ENCODE peak calls at places on chromosomes 4 and X, in seven cellular contexts. B, I, H, O, C, J and S are unnamed samples.
A peak's percentile ranks its signal among the peaks of the same experiment; 100 is the strongest.

GRCh38 chrX:5388087-5388486 is 840.6 kb downstream of the NLGN4X start:
- DNase-seq in B (no peak), I (peak; percentile 36), H (no peak), J (no peak), O (no peak), C (no peak), S (no peak)

GRCh38 chr4:101597204-101597603 is 193.3 kb upstream of the BANK1 start:
- DNase-seq in O (no peak), H (no peak), C (no peak), I (no peak), J (no peak), B (no peak), S (peak; percentile 11)

GRCh38 chrX:3442685-3443084 is 96.2 kb upstream of the MXRA5 start:
- DNase-seq in B (no peak), J (no peak), C (no peak), O (no peak), H (no peak), I (no peak), S (no peak)

GRCh38 chrX:71671043-71671829 is 3.9 kb downstream of the LOC101059915 start:
- DNase-seq in B (no peak), O (peak; percentile 52), H (peak; percentile 54), I (peak; percentile 42), C (no peak), J (no peak), S (no peak)

GRCh38 chr4:25943312-25943711 is 29.3 kb downstream of the SMIM20 start:
- DNase-seq in B (no peak), H (no peak), I (no peak), J (no peak), C (no peak), O (no peak), S (no peak)

GRCh38 chr4:146161243-146161642 is 14.3 kb upstream of the LSM6 start:
- DNase-seq in O (no peak), J (no peak), H (no peak), B (no peak), C (no peak), I (no peak), S (no peak)

GRCh38 chrX:132592880-132593279 is 104.0 kb upstream of the MBNL3 start:
- DNase-seq in B (no peak), O (peak; percentile 49), H (no peak), I (peak; percentile 5), J (no peak), C (no peak), S (peak; percentile 47)

GRCh38 chrX:30533261-30533660 is 44.3 kb downstream of the TASL start:
- DNase-seq in O (no peak), J (no peak), B (no peak), H (no peak), I (no peak), C (no peak), S (no peak)

GRCh38 chrX:15311119-15311518 is 4.3 kb downstream of the ASB11 start:
- DNase-seq in B (no peak), O (no peak), I (no peak), H (no peak), C (no peak), J (no peak), S (no peak)

GRCh38 chr4:75598390-75598789 is 31.9 kb downstream of the CDKL2 start:
- DNase-seq in C (peak; percentile 17), O (no peak), I (no peak), J (no peak), B (no peak), H (no peak), S (no peak)

GRCh38 chrX:102637561-102637960 is 13.7 kb upstream of the GPRASP1 start:
- DNase-seq in H (no peak), I (no peak), J (no peak), C (no peak), O (no peak), B (no peak), S (no peak)

GRCh38 chr4:139452000-139452399 is 1.9 kb upstream of the RAB33B start:
- DNase-seq in J (no peak), C (no peak), H (no peak), I (no peak), B (no peak), O (no peak), S (no peak)

GRCh38 chr4:141134051-141134450 is 782 bp upstream of the RNF150 start:
- DNase-seq in J (no peak), O (no peak), B (no peak), C (peak; percentile 21), H (no peak), I (no peak), S (no peak)

GRCh38 chr4:52172166-52172565 is 121.1 kb downstream of the SPATA18 start:
- DNase-seq in H (no peak), B (no peak), C (no peak), O (no peak), J (no peak), I (no peak), S (no peak)

GRCh38 chr4:81021526-81021944 is 9.0 kb upstream of the BMP3 start:
- DNase-seq in O (no peak), C (no peak), B (no peak), H (no peak), J (no peak), I (no peak), S (no peak)

GRCh38 chr4:94588900-94589693 is 137.4 kb downstream of the PDLIM5 start:
- DNase-seq in O (no peak), H (no peak), J (no peak), B (no peak), C (peak; percentile 3), I (no peak), S (no peak)

GRCh38 chrX:116272328-116272727 is 101.8 kb downstream of the AGTR2 start:
- DNase-seq in C (peak; percentile 1), J (no peak), H (no peak), O (no peak), B (no peak), I (no peak), S (no peak)

GRCh38 chrX:84893897-84894296 is 109.8 kb upstream of the APOOL start:
- DNase-seq in O (no peak), H (no peak), I (no peak), B (no peak), J (no peak), C (no peak), S (no peak)

GRCh38 chrX:88612870-88613329 is 134.1 kb upstream of the CPXCR1 start:
- DNase-seq in B (no peak), J (no peak), I (no peak), C (no peak), H (no peak), O (peak; percentile 10), S (no peak)

GRCh38 chrX:20063153-20063552 is 53.6 kb downstream of the MAP7D2 start:
- DNase-seq in C (no peak), H (no peak), I (no peak), B (no peak), J (no peak), O (no peak), S (no peak)

GRCh38 chr4:3250956-3251690 is 2.2 kb downstream of the MSANTD1 start:
- DNase-seq in B (no peak), H (no peak), O (no peak), C (no peak), I (no peak), J (no peak), S (no peak)

GRCh38 chrX:68650491-68650890 is 3.0 kb downstream of the STARD8 start:
- DNase-seq in O (no peak), J (no peak), C (no peak), I (no peak), B (no peak), H (no peak), S (no peak)